ENCODE peak calls at places on chromosomes 16 and 17, in six cellular contexts. B is AG04449, K is RWPE1, Q is esophagus muscularis mucosa, D is RWPE2, Y is WTC11. Z is an unnamed sample.

GRCh38 chr17:27808629-27809028 is 8.3 kb upstream of the NOS2 start:
- DNase-seq in K (no peak), B (no peak), Y (no peak), Q (no peak), D (no peak), Z (no peak)

GRCh38 chr16:29959293-29959692 is 2.6 kb upstream of the TMEM219 start:
- DNase-seq in Y (no peak), K (no peak), Q (no peak), D (no peak), B (no peak), Z (no peak)

GRCh38 chr17:61984826-61985225 is 57.0 kb upstream of the INTS2 start:
- DNase-seq in Y (no peak), K (no peak), D (no peak), B (no peak), Q (no peak), Z (no peak)

GRCh38 chr17:7988750-7989178 is 13.7 kb upstream of the GUCY2D start:
- DNase-seq in D (no peak), K (peak), Y (no peak), B (no peak), Q (no peak), Z (peak)

GRCh38 chr16:21619765-21620462 is 20.5 kb downstream of the METTL9 start:
- DNase-seq in Y (no peak), K (no peak), D (no peak), B (no peak), Q (no peak), Z (no peak)

GRCh38 chr17:32625971-32626370 is 139.2 kb downstream of the CDK5R1 start:
- DNase-seq in D (no peak), B (no peak), K (no peak), Q (no peak), Y (no peak), Z (no peak)

GRCh38 chr16:47358816-47359215 is 102.0 kb downstream of the ITFG1 start:
- DNase-seq in Q (no peak), B (no peak), K (peak), Y (no peak), D (no peak), Z (no peak)

GRCh38 chr17:6098466-6099180 is 28.4 kb downstream of the WSCD1 start:
- DNase-seq in Q (no peak), Y (no peak), D (peak), B (no peak), K (no peak), Z (peak)

GRCh38 chr16:47059991-47060390 is 83.8 kb downstream of the NETO2 start:
- DNase-seq in B (no peak), Q (no peak), K (no peak), D (no peak), Y (no peak), Z (no peak)

GRCh38 chr17:8563981-8564602 is 66.4 kb downstream of the MYH10 start:
- DNase-seq in K (no peak), Y (no peak), B (no peak), D (no peak), Q (no peak), Z (no peak)

GRCh38 chr16:67163164-67163902 is 1.2 kb upstream of the HSF4 start:
- DNase-seq in K (no peak), Q (no peak), D (peak), Y (peak), B (no peak), Z (no peak)

GRCh38 chr17:80877829-80878303 is 113.8 kb upstream of the CHMP6 start:
- DNase-seq in Q (no peak), D (peak), Y (no peak), B (no peak), K (no peak), Z (no peak)

GRCh38 chr17:10729334-10730193 is at the start of gene TMEM220:
- DNase-seq in B (no peak), D (no peak), K (no peak), Q (peak), Y (peak), Z (peak)

DNA sequence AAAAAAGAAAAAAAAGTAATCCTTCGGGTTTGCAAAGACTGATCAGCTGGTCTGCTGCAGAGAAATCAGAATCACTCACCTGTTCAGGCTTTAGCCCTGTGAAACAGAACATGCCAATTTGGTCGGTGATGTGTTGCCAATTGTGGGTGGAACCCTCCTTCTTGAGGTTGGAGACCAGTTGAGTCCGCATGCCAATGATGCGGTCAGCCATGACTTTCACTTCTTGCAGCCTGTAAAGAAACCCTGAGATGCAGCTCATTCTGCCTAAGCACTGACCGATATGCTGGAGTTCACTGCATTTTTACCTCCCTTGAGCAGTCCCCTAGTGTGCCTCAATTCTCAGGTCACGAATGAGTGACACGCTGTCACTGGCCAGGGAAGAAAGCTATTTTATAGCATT is 24.8 kb upstream of the SLC38A7 start:
- DNase-seq in K (no peak), D (no peak), Q (no peak), B (no peak), Y (no peak), Z (no peak)
- TF ChIP-seq CTCF in K (no peak), D (no peak), Q (no peak), B (no peak), Y (no peak), Z (no peak)

DNA sequence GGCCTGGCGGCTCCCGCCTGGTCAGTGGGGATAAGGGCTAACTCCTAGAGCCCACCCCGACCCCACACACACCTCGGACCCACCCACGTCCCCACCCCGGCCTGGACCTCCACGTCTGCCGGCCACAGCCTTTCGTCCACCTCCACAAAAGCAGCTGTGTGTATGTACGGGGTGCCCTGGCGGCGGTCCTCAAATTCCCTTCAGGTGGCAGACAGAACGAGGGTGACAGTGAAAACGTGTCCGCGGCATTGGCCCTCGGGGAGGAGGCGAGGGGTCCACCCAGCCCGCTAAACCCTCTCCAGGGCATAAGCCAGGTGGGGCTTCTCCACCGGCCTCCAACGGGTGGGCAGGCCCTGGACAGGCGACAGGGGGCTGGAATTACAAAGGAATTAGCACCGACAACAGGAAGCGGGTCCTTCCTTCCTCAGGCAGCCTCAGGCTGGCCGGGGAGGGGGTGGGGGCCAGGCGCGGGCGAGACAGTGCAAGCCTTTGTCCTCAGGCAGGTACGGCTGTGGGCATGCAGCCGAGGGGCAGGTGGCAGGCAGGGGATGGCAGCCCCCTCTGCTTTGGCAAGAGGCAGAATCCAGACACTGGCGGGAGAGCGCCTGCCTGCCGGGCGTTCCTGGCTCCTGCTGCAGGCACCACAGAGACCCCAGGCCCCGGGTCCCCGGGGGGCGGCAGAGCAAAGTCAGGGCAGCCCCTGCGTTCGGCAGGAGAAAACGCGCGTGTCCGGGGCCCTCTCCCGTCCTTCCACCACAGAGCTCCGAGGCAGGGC is 12.3 kb upstream of the PITPNA start:
- DNase-seq in Q (no peak), D (no peak), B (no peak), K (no peak), Y (peak), Z (peak)
- TF ChIP-seq CTCF in Q (no peak), D (peak), B (no peak), K (peak), Y (no peak), Z (no peak)

GRCh38 chr16:8855051-8855786 is 13.6 kb downstream of the CARHSP1 start:
- DNase-seq in K (no peak), D (peak), Y (no peak), B (no peak), Q (no peak), Z (no peak)
- TF ChIP-seq CTCF in K (no peak), D (no peak), Y (no peak), B (no peak), Q (no peak), Z (no peak)

DNA sequence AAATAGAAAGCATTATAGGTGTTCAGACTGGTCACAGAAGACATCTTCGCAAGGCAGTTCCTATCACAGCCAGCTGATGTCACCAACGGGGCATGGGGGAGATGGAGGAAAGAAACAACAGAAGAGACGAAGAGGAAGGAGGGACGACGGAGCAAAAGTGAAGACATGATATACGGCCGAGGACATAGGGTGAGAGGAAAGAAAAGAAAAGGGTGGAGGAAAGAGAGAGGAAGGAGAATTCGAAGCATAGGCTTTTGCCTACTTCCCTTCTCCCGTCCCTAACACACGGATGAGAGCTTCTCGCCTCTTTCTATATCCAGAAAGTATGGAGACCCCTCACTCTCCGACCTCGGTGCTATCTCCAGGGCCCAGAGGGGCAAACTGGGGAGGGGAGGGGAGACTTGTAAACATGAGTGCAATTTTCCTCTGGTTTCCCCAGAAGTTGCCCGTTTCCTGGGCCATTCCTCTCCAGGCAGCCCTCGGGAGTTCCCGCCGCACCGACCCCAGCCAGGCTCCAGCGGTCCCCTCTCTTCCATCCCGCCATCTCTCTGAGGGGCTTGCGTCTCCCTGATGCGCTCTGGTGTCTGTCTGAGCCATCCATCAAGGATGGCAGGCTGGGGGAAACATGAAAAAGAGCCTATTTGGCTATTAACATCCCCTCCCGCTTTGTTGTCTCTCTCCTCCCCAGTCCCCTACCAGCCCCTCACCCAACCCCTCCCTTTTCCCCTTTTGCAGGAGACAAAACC is 26.0 kb downstream of the COPZ2 start:
- DNase-seq in Y (peak), Q (no peak), D (no peak), B (no peak), K (peak), Z (no peak)
- TF ChIP-seq CTCF in Y (no peak), Q (no peak), D (peak), B (peak), K (peak), Z (peak)

GRCh38 chr17:67221062-67221998 is 23.7 kb downstream of the HELZ start:
- DNase-seq in B (no peak), D (no peak), Y (no peak), Q (no peak), K (peak), Z (peak)
- TF ChIP-seq CTCF in B (no peak), D (peak), Y (no peak), Q (no peak), K (peak), Z (no peak)